ENCODE peak calls at places on chromosomes 1 and 21, in four cellular contexts. Q, N, O and W are unnamed samples.

GRCh38 chr1:231220801-231221200 is 20.2 kb upstream of the GNPAT start:
- DNase-seq in Q (no peak), N (no peak), O (no peak), W (no peak)

GRCh38 chr1:160606611-160607010 is 27.3 kb upstream of the CD84 start:
- DNase-seq in Q (no peak), N (no peak), O (no peak), W (no peak)

GRCh38 chr1:39491146-39491921 is at the start of gene BMP8A:
- DNase-seq in Q (peak), N (no peak), O (peak), W (peak)

GRCh38 chr1:110005971-110006370 is 21.4 kb downstream of the AHCYL1 start:
- DNase-seq in Q (no peak), N (no peak), O (no peak), W (no peak)

GRCh38 chr21:39670741-39671140 is 58.0 kb downstream of the B3GALT5 start:
- DNase-seq in Q (no peak), N (no peak), O (no peak), W (no peak)

GRCh38 chr1:157040802-157041201 is 4.7 kb downstream of the ARHGEF11 start:
- DNase-seq in Q (no peak), N (no peak), O (no peak), W (no peak)

GRCh38 chr1:62436039-62436465 is 797 bp upstream of the USP1 start:
- DNase-seq in Q (peak), N (no peak), O (peak), W (no peak)

GRCh38 chr1:38476111-38476783 is 383.3 kb downstream of the RRAGC start:
- DNase-seq in Q (no peak), N (peak), O (no peak), W (no peak)

GRCh38 chr1:170530972-170531757 is 801 bp upstream of the GORAB start:
- DNase-seq in Q (peak), N (peak), O (no peak), W (peak)

GRCh38 chr1:161074676-161075368 is 5.1 kb upstream of the ARHGAP30 start:
- DNase-seq in Q (no peak), N (no peak), O (no peak), W (no peak)

GRCh38 chr1:226133504-226134123 is 52.9 kb downstream of the ACBD3 start:
- DNase-seq in Q (no peak), N (no peak), O (no peak), W (no peak)

GRCh38 chr1:215793210-215793609 is 226.1 kb downstream of the KCTD3 start:
- DNase-seq in Q (no peak), N (peak), O (no peak), W (no peak)

GRCh38 chr1:156368157-156368658 is 803 bp upstream of the RHBG start:
- DNase-seq in Q (no peak), N (no peak), O (no peak), W (no peak)

GRCh38 chr1:11522400-11523235 is 43.7 kb downstream of the DISP3 start:
- DNase-seq in Q (no peak), N (no peak), O (no peak), W (no peak)

GRCh38 chr1:13901041-13901440 is 201.1 kb downstream of the PRDM2 start:
- DNase-seq in Q (no peak), N (no peak), O (no peak), W (no peak)

GRCh38 chr1:2557146-2558029 is 1.2 kb downstream of the TNFRSF14 start:
- DNase-seq in Q (no peak), N (no peak), O (no peak), W (no peak)

GRCh38 chr1:53442297-53442696 is 16.9 kb upstream of the DMRTB1 start:
- DNase-seq in Q (no peak), N (no peak), O (no peak), W (no peak)

GRCh38 chr1:155005076-155005971 is 2.7 kb downstream of the ZBTB7B start:
- DNase-seq in Q (no peak), N (peak), O (no peak), W (no peak)

GRCh38 chr21:33659550-33659949 is 17.2 kb downstream of the ITSN1 start:
- DNase-seq in Q (no peak), N (no peak), O (no peak), W (no peak)

GRCh38 chr21:42659416-42660117 is 6.1 kb downstream of the PDE9A start:
- DNase-seq in Q (no peak), N (no peak), O (no peak), W (no peak)

GRCh38 chr1:10899490-10900264 is 103.2 kb upstream of the CASZ1 start:
- DNase-seq in Q (no peak), N (no peak), O (no peak), W (no peak)

GRCh38 chr1:77126309-77126708 is 92.9 kb downstream of the PIGK start:
- DNase-seq in Q (peak), N (peak), O (no peak), W (no peak)

GRCh38 chr1:234515821-234516241 is 36.9 kb upstream of the TARBP1 start:
- DNase-seq in Q (no peak), N (no peak), O (no peak), W (no peak)

GRCh38 chr1:34684246-34684645 is 70.6 kb upstream of the GJB5 start:
- DNase-seq in Q (peak), N (peak), O (no peak), W (peak)

GRCh38 chr21:45950740-45951515 is 30.6 kb upstream of the COL6A1 start:
- DNase-seq in Q (no peak), N (no peak), O (no peak), W (no peak)

GRCh38 chr1:117598489-117598888 is 7.4 kb upstream of the TENT5C start:
- DNase-seq in Q (no peak), N (no peak), O (no peak), W (no peak)

GRCh38 chr1:94096797-94097549 is 24.0 kb downstream of the ABCA4 start:
- DNase-seq in Q (no peak), N (no peak), O (no peak), W (no peak)

GRCh38 chr1:213987422-213987875 is 324 bp upstream of the PROX1 start:
- DNase-seq in Q (no peak), N (peak), O (no peak), W (no peak)

GRCh38 chr1:68051475-68051874 is 1.0 kb upstream of the DIRAS3 start:
- DNase-seq in Q (no peak), N (peak), O (no peak), W (no peak)

GRCh38 chr1:40232444-40232843 is 15.3 kb upstream of the TMCO2 start:
- DNase-seq in Q (peak), N (no peak), O (no peak), W (peak)

GRCh38 chr1:17617787-17618557 is 78.5 kb downstream of the ARHGEF10L start:
- DNase-seq in Q (no peak), N (peak), O (no peak), W (no peak)